ENCODE peak calls at places on chromosome 10, in seven cellular contexts. L is IMR-90, K is mesenchymal stem cell, I is neuronal stem cell, Z is trophoblast cell, W is H9, A is H1. V is an unnamed sample.

GRCh38 chr10:35390843-35391152 is 54.5 kb downstream of the CCNY start:
- DNase-seq in L (no peak), K (no peak), I (no peak), Z (no peak), W (no peak), A (no peak), V (no peak)

GRCh38 chr10:18100664-18101063 is 39.6 kb upstream of the CACNB2 start:
- DNase-seq in L (peak), K (no peak), I (no peak), Z (no peak), W (no peak), A (no peak), V (no peak)

GRCh38 chr10:26391701-26392695 is 46.1 kb upstream of the APBB1IP start:
- DNase-seq in L (no peak), K (no peak), I (no peak), Z (peak), W (peak), A (peak), V (peak)

GRCh38 chr10:49325131-49325915 is 26.4 kb downstream of the C10orf71 start:
- DNase-seq in L (no peak), K (no peak), I (no peak), Z (no peak), W (no peak), A (no peak), V (no peak)

GRCh38 chr10:11210211-11210922 is 192.7 kb downstream of the CELF2 start:
- DNase-seq in L (no peak), K (no peak), I (no peak), Z (no peak), W (no peak), A (no peak), V (peak)

GRCh38 chr10:14282271-14282670 is 48.5 kb downstream of the FRMD4A start:
- DNase-seq in L (peak), K (no peak), I (no peak), Z (no peak), W (no peak), A (no peak), V (no peak)

GRCh38 chr10:110273474-110273873 is 31.2 kb downstream of the SMNDC1 start:
- DNase-seq in L (peak), K (peak), I (no peak), Z (peak), W (no peak), A (no peak), V (no peak)

GRCh38 chr10:90969148-90969547 is 48.3 kb upstream of the ANKRD1 start:
- DNase-seq in L (no peak), K (peak), I (no peak), Z (peak), W (no peak), A (no peak), V (no peak)

GRCh38 chr10:29563420-29564035 is 71.2 kb downstream of the SVIL start:
- DNase-seq in L (no peak), K (no peak), I (no peak), Z (no peak), W (no peak), A (no peak), V (no peak)
- H3K18ac ChIP-seq in L (no peak), K (no peak), I (no peak), Z (no peak), W (no peak), A (no peak), V (no peak)

DNA sequence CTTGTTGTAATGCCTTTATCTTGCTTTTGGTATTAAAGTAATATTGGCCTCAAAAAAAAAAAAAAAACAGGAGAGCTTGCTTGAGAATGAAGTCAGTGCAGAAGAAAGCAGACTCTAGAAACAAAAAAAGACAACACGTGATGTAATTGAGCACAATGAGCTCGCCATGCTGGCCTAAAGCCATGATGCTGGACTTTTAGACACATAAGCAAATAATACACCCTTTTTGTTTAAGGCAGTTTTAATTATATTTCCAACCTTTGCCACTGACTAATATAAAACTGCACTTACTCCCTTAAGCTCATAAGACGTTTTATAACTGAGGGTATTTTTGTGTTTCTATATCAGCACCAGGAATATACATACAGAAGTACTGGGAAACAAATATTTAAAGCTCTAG is 798.3 kb downstream of the KCNMA1 start:
- DNase-seq in L (no peak), K (no peak), I (no peak), Z (no peak), W (no peak), A (no peak), V (no peak)
- H3K18ac ChIP-seq in L (no peak), K (no peak), I (no peak), Z (no peak), W (no peak), A (no peak), V (no peak)

GRCh38 chr10:119371704-119372663 is 164.6 kb downstream of the GRK5 start:
- DNase-seq in L (no peak), K (no peak), I (no peak), Z (no peak), W (no peak), A (no peak), V (no peak)

GRCh38 chr10:119368581-119368980 is 161.2 kb downstream of the GRK5 start:
- DNase-seq in L (no peak), K (no peak), I (no peak), Z (no peak), W (no peak), A (no peak), V (no peak)

GRCh38 chr10:119368991-119369869 is 161.9 kb downstream of the GRK5 start:
- DNase-seq in L (no peak), K (no peak), I (no peak), Z (no peak), W (no peak), A (no peak), V (no peak)

GRCh38 chr10:119370972-119371703 is 163.8 kb downstream of the GRK5 start:
- DNase-seq in L (peak), K (peak), I (no peak), Z (peak), W (no peak), A (no peak), V (no peak)

GRCh38 chr10:119370046-119370770 is 162.8 kb downstream of the GRK5 start:
- DNase-seq in L (peak), K (peak), I (no peak), Z (peak), W (no peak), A (no peak), V (peak)
- H3K18ac ChIP-seq in L (peak), K (no peak), I (peak), Z (no peak), W (no peak), A (no peak), V (no peak)

GRCh38 chr10:28553963-28554362 is 21.0 kb downstream of the WAC start:
- DNase-seq in L (no peak), K (no peak), I (no peak), Z (no peak), W (no peak), A (no peak), V (no peak)
- H3K18ac ChIP-seq in L (no peak), K (no peak), I (no peak), Z (no peak), W (no peak), A (no peak), V (no peak)

GRCh38 chr10:5992398-5992797 is 15.1 kb upstream of the IL15RA start:
- DNase-seq in L (no peak), K (no peak), I (no peak), Z (no peak), W (no peak), A (no peak), V (no peak)
- H3K18ac ChIP-seq in L (no peak), K (no peak), I (no peak), Z (no peak), W (no peak), A (no peak), V (no peak)

DNA sequence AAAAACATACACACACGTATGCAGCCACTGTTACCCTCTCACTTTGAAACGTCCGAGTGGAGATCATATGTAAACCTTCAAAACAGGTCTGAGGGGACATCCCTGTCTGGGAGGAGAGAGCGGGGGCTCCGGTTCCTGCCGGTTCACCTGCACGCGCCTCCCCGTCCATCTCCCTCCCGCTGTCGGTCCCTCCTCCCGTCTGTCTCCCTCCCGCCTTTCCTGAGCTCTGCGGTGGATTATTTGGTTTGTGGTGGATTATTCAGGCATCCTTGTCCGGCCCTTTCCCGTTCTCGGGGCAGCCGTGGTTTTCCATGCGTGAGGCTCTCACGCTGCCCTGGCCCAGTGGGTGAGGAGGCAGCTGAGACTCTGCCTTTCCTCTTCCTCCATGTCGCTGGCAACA is 59.8 kb downstream of the NKX6-2 start:
- DNase-seq in L (no peak), K (no peak), I (no peak), Z (no peak), W (no peak), A (no peak), V (no peak)
- H3K18ac ChIP-seq in L (no peak), K (no peak), I (no peak), Z (no peak), W (no peak), A (no peak), V (no peak)

GRCh38 chr10:119535837-119536507 is 6.5 kb downstream of the RGS10 start:
- DNase-seq in L (no peak), K (no peak), I (no peak), Z (no peak), W (no peak), A (no peak), V (no peak)
- H3K18ac ChIP-seq in L (no peak), K (no peak), I (no peak), Z (no peak), W (no peak), A (no peak), V (no peak)

DNA sequence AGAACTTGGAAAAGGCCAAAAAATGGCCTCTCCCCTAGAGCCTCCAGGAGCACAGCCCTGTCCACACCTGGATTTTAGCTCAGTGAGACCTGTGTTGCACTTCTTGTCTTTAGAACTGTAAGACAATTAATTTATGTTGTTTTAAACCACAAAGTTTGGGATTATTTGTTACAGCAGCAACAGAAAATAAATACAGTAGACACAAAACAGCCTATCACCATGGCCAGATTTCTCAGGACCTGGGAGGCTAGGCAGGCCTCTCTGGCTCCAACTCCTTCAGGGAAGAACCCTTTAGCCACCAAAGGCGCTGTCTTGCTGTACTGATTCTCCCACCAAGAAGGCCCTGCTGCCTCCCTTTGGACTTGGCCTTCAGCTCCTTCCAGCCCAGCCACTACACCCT is 54.1 kb upstream of the PSAP start:
- DNase-seq in L (no peak), K (no peak), I (no peak), Z (no peak), W (no peak), A (no peak), V (no peak)
- H3K18ac ChIP-seq in L (no peak), K (no peak), I (no peak), Z (no peak), W (no peak), A (no peak), V (no peak)

GRCh38 chr10:85603167-85603940 is 763.2 kb downstream of the GRID1 start:
- DNase-seq in L (no peak), K (no peak), I (no peak), Z (no peak), W (no peak), A (peak), V (no peak)
- H3K18ac ChIP-seq in L (no peak), K (no peak), I (peak), Z (no peak), W (no peak), A (no peak), V (no peak)

DNA sequence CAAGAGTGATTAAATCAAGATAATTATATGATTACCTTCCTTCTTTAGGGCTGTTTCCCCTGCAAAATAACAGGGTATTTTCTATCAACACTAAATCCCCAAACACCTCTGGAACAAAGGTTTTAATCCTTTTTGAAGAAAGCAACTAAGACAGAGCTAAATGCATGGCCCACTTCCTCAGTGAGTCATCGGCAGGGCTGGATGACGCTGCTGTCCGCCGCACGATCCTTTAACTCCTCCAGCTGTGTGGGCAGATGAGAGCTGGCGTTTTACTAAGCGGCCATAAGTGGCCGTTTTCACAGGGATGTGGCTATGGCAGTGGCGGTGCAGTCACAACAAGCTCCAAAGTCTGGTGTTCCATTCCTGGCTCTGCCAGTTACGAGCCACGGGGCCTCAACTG is 76.0 kb upstream of the C1QL3 start:
- DNase-seq in L (peak), K (peak), I (no peak), Z (no peak), W (no peak), A (no peak), V (no peak)
- H3K18ac ChIP-seq in L (no peak), K (peak), I (no peak), Z (no peak), W (no peak), A (no peak), V (no peak)